ENCODE peak calls at places on chromosome 2, in four cellular contexts. One of them, this sample, is unnamed. For H3K4me1, the result is how much of the 10 kb centered on the place peaks cover.

GRCh38 chr2:207511851-207512250 is 17.9 kb upstream of the CREB1 start:
- DNase-seq in ovary: no peak
- DNase-seq in tibial nerve: no peak
- DNase-seq in A549: no peak
- DNase-seq in this sample: no peak

GRCh38 chr2:227201806-227202205 is 37.4 kb downstream of the COL4A3 start:
- DNase-seq in ovary: no peak
- DNase-seq in tibial nerve: no peak
- DNase-seq in A549: no peak
- DNase-seq in this sample: no peak

GRCh38 chr2:185338104-185338503 is 400.5 kb upstream of the FSIP2 start:
- DNase-seq in ovary: no peak
- DNase-seq in tibial nerve: no peak
- DNase-seq in A549: no peak
- DNase-seq in this sample: no peak

GRCh38 chr2:126823951-126824350 is 74.7 kb upstream of the TEX51 start:
- DNase-seq in ovary: no peak
- DNase-seq in tibial nerve: no peak
- DNase-seq in A549: no peak
- DNase-seq in this sample: no peak

GRCh38 chr2:40300391-40300790 is 151.5 kb downstream of the SLC8A1 start:
- DNase-seq in ovary: no peak
- DNase-seq in tibial nerve: no peak
- DNase-seq in A549: no peak
- DNase-seq in this sample: no peak

GRCh38 chr2:26848336-26849055 is 564 bp downstream of the DPYSL5 start:
- DNase-seq in ovary: no peak
- DNase-seq in tibial nerve: no peak
- DNase-seq in A549: peak
- DNase-seq in this sample: no peak

GRCh38 chr2:157438907-157439791 is 4.7 kb downstream of the CYTIP start:
- DNase-seq in ovary: no peak
- DNase-seq in tibial nerve: no peak
- DNase-seq in A549: no peak
- DNase-seq in this sample: no peak

GRCh38 chr2:126981476-126981875 is 82.8 kb downstream of the TEX51 start:
- DNase-seq in ovary: no peak
- DNase-seq in tibial nerve: no peak
- DNase-seq in A549: no peak
- DNase-seq in this sample: no peak

GRCh38 chr2:235444101-235444597 is 49.7 kb upstream of the AGAP1 start:
- DNase-seq in ovary: no peak
- DNase-seq in tibial nerve: no peak
- DNase-seq in A549: peak
- DNase-seq in this sample: no peak

GRCh38 chr2:196336715-196337617 is 165.6 kb upstream of the STK17B start:
- DNase-seq in ovary: no peak
- DNase-seq in tibial nerve: peak
- DNase-seq in A549: peak
- DNase-seq in this sample: no peak

GRCh38 chr2:118040889-118041288 is 27.0 kb upstream of the CCDC93 start:
- DNase-seq in ovary: no peak
- DNase-seq in tibial nerve: no peak
- DNase-seq in A549: no peak
- DNase-seq in this sample: no peak

GRCh38 chr2:62309465-62310091 is 113.7 kb downstream of the B3GNT2 start:
- DNase-seq in ovary: no peak
- DNase-seq in tibial nerve: no peak
- DNase-seq in A549: no peak
- DNase-seq in this sample: no peak

GRCh38 chr2:61549546-61549945 is 11.4 kb upstream of the XPO1 start:
- DNase-seq in ovary: no peak
- DNase-seq in tibial nerve: no peak
- DNase-seq in A549: no peak
- DNase-seq in this sample: no peak

GRCh38 chr2:233165543-233165894 is 86.0 kb upstream of the ATG16L1 start:
- DNase-seq in ovary: no peak
- DNase-seq in tibial nerve: no peak
- DNase-seq in A549: no peak
- DNase-seq in this sample: no peak

GRCh38 chr2:233164967-233165366 is 86.5 kb upstream of the ATG16L1 start:
- DNase-seq in ovary: no peak
- DNase-seq in tibial nerve: no peak
- DNase-seq in A549: no peak
- DNase-seq in this sample: no peak

GRCh38 chr2:233171344-233171743 is 80.1 kb upstream of the ATG16L1 start:
- DNase-seq in ovary: no peak
- DNase-seq in tibial nerve: no peak
- DNase-seq in A549: no peak
- DNase-seq in this sample: no peak

GRCh38 chr2:233165895-233166661 is 85.4 kb upstream of the ATG16L1 start:
- DNase-seq in ovary: no peak
- DNase-seq in tibial nerve: peak
- DNase-seq in A549: peak
- DNase-seq in this sample: no peak

GRCh38 chr2:233168919-233169318 is 82.6 kb upstream of the ATG16L1 start:
- DNase-seq in ovary: no peak
- DNase-seq in tibial nerve: no peak
- DNase-seq in A549: no peak
- DNase-seq in this sample: no peak
- TF ChIP-seq POLR2A in ovary: no peak
- TF ChIP-seq POLR2A in tibial nerve: no peak
- TF ChIP-seq POLR2A in A549: no peak
- TF ChIP-seq POLR2A in this sample: no peak

GRCh38 chr2:98448441-98449145 is 3.9 kb downstream of the INPP4A start:
- DNase-seq in ovary: no peak
- DNase-seq in tibial nerve: no peak
- DNase-seq in A549: no peak
- DNase-seq in this sample: no peak
- H3K4me1 ChIP-seq in ovary: under half
- H3K4me1 ChIP-seq in tibial nerve: under half
- H3K4me1 ChIP-seq in A549: under half
- H3K4me1 ChIP-seq in this sample: under half

DNA sequence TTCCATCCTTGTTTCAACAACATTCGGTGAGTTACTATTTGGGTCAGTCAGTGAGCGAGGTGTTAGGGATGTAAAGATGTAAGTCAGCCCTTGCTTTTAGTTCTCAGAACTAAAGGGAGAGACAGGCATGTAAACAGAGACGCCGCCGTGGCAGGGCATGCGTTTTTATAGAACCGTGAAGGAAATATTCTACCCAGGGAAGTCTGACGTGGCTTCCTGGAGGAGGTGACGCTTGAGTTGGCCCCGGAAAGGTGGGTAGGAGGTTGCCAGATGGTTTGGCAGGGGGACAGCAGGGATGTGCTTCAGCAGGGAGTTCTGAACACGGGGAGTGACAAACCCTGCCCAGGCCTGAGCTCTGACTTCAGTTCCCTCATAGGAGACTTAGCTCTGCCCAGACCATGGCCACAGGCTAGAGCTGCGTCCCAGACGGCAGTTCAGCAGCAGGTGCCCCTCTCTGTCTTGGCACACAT is 23.5 kb upstream of the RPL31 start:
- DNase-seq in ovary: no peak
- DNase-seq in tibial nerve: no peak
- DNase-seq in A549: no peak
- DNase-seq in this sample: no peak
- TF ChIP-seq POLR2A in ovary: no peak
- TF ChIP-seq POLR2A in tibial nerve: no peak
- TF ChIP-seq POLR2A in A549: no peak
- TF ChIP-seq POLR2A in this sample: no peak

GRCh38 chr2:84830095-84830494 is 50.8 kb downstream of the TRABD2A start:
- DNase-seq in ovary: peak
- DNase-seq in tibial nerve: no peak
- DNase-seq in A549: peak
- DNase-seq in this sample: no peak
- H3K4me1 ChIP-seq in ovary: under half
- H3K4me1 ChIP-seq in tibial nerve: under half
- H3K4me1 ChIP-seq in A549: under half
- H3K4me1 ChIP-seq in this sample: under half

GRCh38 chr2:239703834-239704233 is 303.0 kb upstream of the HDAC4 start:
- DNase-seq in ovary: no peak
- DNase-seq in tibial nerve: no peak
- DNase-seq in A549: no peak
- DNase-seq in this sample: no peak
- TF ChIP-seq POLR2A in ovary: no peak
- TF ChIP-seq POLR2A in tibial nerve: no peak
- TF ChIP-seq POLR2A in A549: no peak
- TF ChIP-seq POLR2A in this sample: no peak

GRCh38 chr2:85409719-85410583 is at the start of gene CAPG:
- DNase-seq in ovary: no peak
- DNase-seq in tibial nerve: no peak
- DNase-seq in A549: peak
- DNase-seq in this sample: no peak
- H3K4me1 ChIP-seq in ovary: under half
- H3K4me1 ChIP-seq in tibial nerve: under half
- H3K4me1 ChIP-seq in A549: under half
- H3K4me1 ChIP-seq in this sample: under half

GRCh38 chr2:9630750-9631483 is at the start of gene YWHAQ:
- DNase-seq in ovary: peak
- DNase-seq in tibial nerve: peak
- DNase-seq in A549: peak
- DNase-seq in this sample: peak
- TF ChIP-seq POLR2A in ovary: peak
- TF ChIP-seq POLR2A in tibial nerve: peak
- TF ChIP-seq POLR2A in A549: peak
- TF ChIP-seq POLR2A in this sample: peak

GRCh38 chr2:65373365-65373918 is 59.0 kb downstream of the SPRED2 start:
- DNase-seq in ovary: no peak
- DNase-seq in tibial nerve: no peak
- DNase-seq in A549: peak
- DNase-seq in this sample: no peak

GRCh38 chr2:65374555-65374954 is 57.8 kb downstream of the SPRED2 start:
- DNase-seq in ovary: no peak
- DNase-seq in tibial nerve: no peak
- DNase-seq in A549: no peak
- DNase-seq in this sample: no peak

GRCh38 chr2:65370387-65371093 is 61.9 kb downstream of the SPRED2 start:
- DNase-seq in ovary: no peak
- DNase-seq in tibial nerve: peak
- DNase-seq in A549: no peak
- DNase-seq in this sample: no peak

GRCh38 chr2:65371094-65371474 is 61.3 kb downstream of the SPRED2 start:
- DNase-seq in ovary: no peak
- DNase-seq in tibial nerve: no peak
- DNase-seq in A549: no peak
- DNase-seq in this sample: no peak

GRCh38 chr2:65372619-65373018 is 59.8 kb downstream of the SPRED2 start:
- DNase-seq in ovary: no peak
- DNase-seq in tibial nerve: no peak
- DNase-seq in A549: no peak
- DNase-seq in this sample: no peak
- H3K4me1 ChIP-seq in ovary: under half
- H3K4me1 ChIP-seq in tibial nerve: half or more
- H3K4me1 ChIP-seq in A549: half or more
- H3K4me1 ChIP-seq in this sample: under half

GRCh38 chr2:176147215-176147789 is 4.0 kb upstream of the HOXD4 start:
- DNase-seq in ovary: no peak
- DNase-seq in tibial nerve: no peak
- DNase-seq in A549: no peak
- DNase-seq in this sample: no peak

GRCh38 chr2:176146101-176146500 is 5.2 kb upstream of the HOXD4 start:
- DNase-seq in ovary: no peak
- DNase-seq in tibial nerve: no peak
- DNase-seq in A549: no peak
- DNase-seq in this sample: no peak

GRCh38 chr2:176146645-176147044 is 4.7 kb upstream of the HOXD4 start:
- DNase-seq in ovary: no peak
- DNase-seq in tibial nerve: no peak
- DNase-seq in A549: no peak
- DNase-seq in this sample: no peak

GRCh38 chr2:176147790-176148496 is 3.4 kb upstream of the HOXD4 start:
- DNase-seq in ovary: no peak
- DNase-seq in tibial nerve: no peak
- DNase-seq in A549: no peak
- DNase-seq in this sample: no peak

GRCh38 chr2:176145085-176145969 is 6.0 kb upstream of the HOXD4 start:
- DNase-seq in ovary: no peak
- DNase-seq in tibial nerve: no peak
- DNase-seq in A549: no peak
- DNase-seq in this sample: no peak
- TF ChIP-seq POLR2A in ovary: no peak
- TF ChIP-seq POLR2A in tibial nerve: no peak
- TF ChIP-seq POLR2A in A549: no peak
- TF ChIP-seq POLR2A in this sample: no peak

DNA sequence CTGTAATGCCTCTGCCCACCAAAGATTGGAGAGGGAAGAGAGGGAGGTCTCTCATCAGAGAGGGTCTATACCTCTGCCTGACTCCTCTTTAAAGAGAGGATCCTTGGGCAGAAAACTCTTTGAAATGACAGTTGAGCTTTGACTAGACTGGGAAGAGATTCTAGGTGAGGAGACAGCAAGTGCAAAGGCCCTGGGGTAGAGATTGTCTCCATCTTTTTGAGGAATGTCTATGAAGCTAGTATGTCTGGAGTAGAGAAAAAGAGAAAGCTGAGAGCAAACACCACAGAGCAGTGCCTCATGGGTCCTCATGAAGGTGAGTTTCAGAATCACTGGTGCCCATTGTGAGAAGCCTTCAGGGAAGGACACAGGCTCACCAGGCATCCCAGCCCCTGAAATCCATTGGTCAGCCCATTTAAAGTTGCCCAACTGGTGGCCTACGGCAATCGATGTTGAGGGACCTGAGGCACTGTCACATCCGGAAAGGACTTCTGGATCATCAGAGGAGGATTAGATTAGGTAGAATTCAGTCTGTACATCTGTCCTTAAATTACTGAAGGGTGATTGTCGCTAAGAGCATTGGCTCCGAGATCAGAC is 31.5 kb downstream of the LBH start:
- DNase-seq in ovary: no peak
- DNase-seq in tibial nerve: no peak
- DNase-seq in A549: no peak
- DNase-seq in this sample: no peak
- H3K4me1 ChIP-seq in ovary: under half
- H3K4me1 ChIP-seq in tibial nerve: under half
- H3K4me1 ChIP-seq in A549: under half
- H3K4me1 ChIP-seq in this sample: under half